ENCODE peak calls at places on chromosomes 13 and 19, in five cellular contexts. One of them, this sample, is unnamed.

GRCh38 chr19:28934626-28935025 is 278.3 kb downstream of the UQCRFS1 start:
- DNase-seq in type B pancreatic cell: no peak
- DNase-seq in upper lobe of left lung: no peak
- DNase-seq in tibial artery: no peak
- DNase-seq in fibroblast of mammary gland: peak; percentile 34
- DNase-seq in this sample: no peak

GRCh38 chr19:5948697-5949564 is 29.0 kb downstream of the RANBP3 start:
- DNase-seq in type B pancreatic cell: no peak
- DNase-seq in upper lobe of left lung: no peak
- DNase-seq in tibial artery: no peak
- DNase-seq in fibroblast of mammary gland: no peak
- DNase-seq in this sample: no peak

GRCh38 chr13:33244210-33244906 is 41.2 kb downstream of the STARD13 start:
- DNase-seq in type B pancreatic cell: no peak
- DNase-seq in upper lobe of left lung: no peak
- DNase-seq in tibial artery: no peak
- DNase-seq in fibroblast of mammary gland: no peak
- DNase-seq in this sample: no peak

GRCh38 chr13:108269601-108270328 is at the start of gene TNFSF13B:
- DNase-seq in type B pancreatic cell: no peak
- DNase-seq in upper lobe of left lung: peak; percentile 68
- DNase-seq in tibial artery: peak; percentile 29
- DNase-seq in fibroblast of mammary gland: peak; percentile 46
- DNase-seq in this sample: peak; percentile 30

GRCh38 chr13:31964168-31964567 is 67.4 kb upstream of the FRY start:
- DNase-seq in type B pancreatic cell: no peak
- DNase-seq in upper lobe of left lung: no peak
- DNase-seq in tibial artery: no peak
- DNase-seq in fibroblast of mammary gland: no peak
- DNase-seq in this sample: no peak

GRCh38 chr13:76630629-76631028 is 255.6 kb downstream of the KCTD12 start:
- DNase-seq in type B pancreatic cell: no peak
- DNase-seq in upper lobe of left lung: no peak
- DNase-seq in tibial artery: no peak
- DNase-seq in fibroblast of mammary gland: no peak
- DNase-seq in this sample: no peak

GRCh38 chr19:38057954-38058690 is 151.1 kb downstream of the SIPA1L3 start:
- DNase-seq in type B pancreatic cell: no peak
- DNase-seq in upper lobe of left lung: peak; percentile 88
- DNase-seq in tibial artery: no peak
- DNase-seq in fibroblast of mammary gland: no peak
- DNase-seq in this sample: no peak

GRCh38 chr13:59690857-59691500 is 472.7 kb downstream of the DIAPH3 start:
- DNase-seq in type B pancreatic cell: no peak
- DNase-seq in upper lobe of left lung: no peak
- DNase-seq in tibial artery: no peak
- DNase-seq in fibroblast of mammary gland: peak; percentile 63
- DNase-seq in this sample: no peak

GRCh38 chr13:36520111-36520510 is 87.8 kb downstream of the CCNA1 start:
- DNase-seq in type B pancreatic cell: no peak
- DNase-seq in upper lobe of left lung: no peak
- DNase-seq in tibial artery: no peak
- DNase-seq in fibroblast of mammary gland: no peak
- DNase-seq in this sample: no peak

GRCh38 chr13:26541041-26541440 is 16.4 kb upstream of the WASF3 start:
- DNase-seq in type B pancreatic cell: no peak
- DNase-seq in upper lobe of left lung: no peak
- DNase-seq in tibial artery: no peak
- DNase-seq in fibroblast of mammary gland: no peak
- DNase-seq in this sample: no peak

GRCh38 chr13:82963466-82963865 is 918.8 kb downstream of the SLITRK1 start:
- DNase-seq in type B pancreatic cell: no peak
- DNase-seq in upper lobe of left lung: no peak
- DNase-seq in tibial artery: no peak
- DNase-seq in fibroblast of mammary gland: peak; percentile 49
- DNase-seq in this sample: no peak

GRCh38 chr19:50509366-50509765 is 1.6 kb downstream of the JOSD2 start:
- DNase-seq in type B pancreatic cell: no peak
- DNase-seq in upper lobe of left lung: no peak
- DNase-seq in tibial artery: no peak
- DNase-seq in fibroblast of mammary gland: no peak
- DNase-seq in this sample: no peak

GRCh38 chr19:21202865-21203494 is 61.1 kb downstream of the ZNF431 start:
- DNase-seq in type B pancreatic cell: no peak
- DNase-seq in upper lobe of left lung: peak; percentile 28
- DNase-seq in tibial artery: no peak
- DNase-seq in fibroblast of mammary gland: peak; percentile 41
- DNase-seq in this sample: peak; percentile 3

GRCh38 chr19:42421591-42422031 is 5.6 kb downstream of the LIPE start:
- DNase-seq in type B pancreatic cell: no peak
- DNase-seq in upper lobe of left lung: no peak
- DNase-seq in tibial artery: no peak
- DNase-seq in fibroblast of mammary gland: no peak
- DNase-seq in this sample: no peak

GRCh38 chr19:49889038-49889686 is 7.5 kb downstream of the IL4I1 start:
- DNase-seq in type B pancreatic cell: no peak
- DNase-seq in upper lobe of left lung: no peak
- DNase-seq in tibial artery: no peak
- DNase-seq in fibroblast of mammary gland: no peak
- DNase-seq in this sample: no peak

GRCh38 chr19:3976495-3977241 is 5.8 kb upstream of the DAPK3 start:
- DNase-seq in type B pancreatic cell: no peak
- DNase-seq in upper lobe of left lung: no peak
- DNase-seq in tibial artery: peak; percentile 64
- DNase-seq in fibroblast of mammary gland: peak; percentile 71
- DNase-seq in this sample: no peak

GRCh38 chr13:71171740-71172139 is 695.3 kb downstream of the DACH1 start:
- DNase-seq in type B pancreatic cell: no peak
- DNase-seq in upper lobe of left lung: no peak
- DNase-seq in tibial artery: no peak
- DNase-seq in fibroblast of mammary gland: no peak
- DNase-seq in this sample: no peak

GRCh38 chr19:47436712-47437401 is 17.5 kb upstream of the MEIS3 start:
- DNase-seq in type B pancreatic cell: no peak
- DNase-seq in upper lobe of left lung: peak; percentile 83
- DNase-seq in tibial artery: peak; percentile 63
- DNase-seq in fibroblast of mammary gland: peak; percentile 61
- DNase-seq in this sample: peak; percentile 86

GRCh38 chr13:98485561-98485960 is 91.3 kb downstream of the STK24 start:
- DNase-seq in type B pancreatic cell: no peak
- DNase-seq in upper lobe of left lung: no peak
- DNase-seq in tibial artery: no peak
- DNase-seq in fibroblast of mammary gland: no peak
- DNase-seq in this sample: no peak

GRCh38 chr13:98487016-98487415 is 89.9 kb downstream of the STK24 start:
- DNase-seq in type B pancreatic cell: no peak
- DNase-seq in upper lobe of left lung: no peak
- DNase-seq in tibial artery: no peak
- DNase-seq in fibroblast of mammary gland: peak; percentile 19
- DNase-seq in this sample: no peak

GRCh38 chr13:98486412-98486811 is 90.5 kb downstream of the STK24 start:
- DNase-seq in type B pancreatic cell: no peak
- DNase-seq in upper lobe of left lung: no peak
- DNase-seq in tibial artery: no peak
- DNase-seq in fibroblast of mammary gland: no peak
- DNase-seq in this sample: no peak

GRCh38 chr13:98483636-98484288 is 93.1 kb downstream of the STK24 start:
- DNase-seq in type B pancreatic cell: no peak
- DNase-seq in upper lobe of left lung: no peak
- DNase-seq in tibial artery: no peak
- DNase-seq in fibroblast of mammary gland: peak; percentile 32
- DNase-seq in this sample: no peak

DNA sequence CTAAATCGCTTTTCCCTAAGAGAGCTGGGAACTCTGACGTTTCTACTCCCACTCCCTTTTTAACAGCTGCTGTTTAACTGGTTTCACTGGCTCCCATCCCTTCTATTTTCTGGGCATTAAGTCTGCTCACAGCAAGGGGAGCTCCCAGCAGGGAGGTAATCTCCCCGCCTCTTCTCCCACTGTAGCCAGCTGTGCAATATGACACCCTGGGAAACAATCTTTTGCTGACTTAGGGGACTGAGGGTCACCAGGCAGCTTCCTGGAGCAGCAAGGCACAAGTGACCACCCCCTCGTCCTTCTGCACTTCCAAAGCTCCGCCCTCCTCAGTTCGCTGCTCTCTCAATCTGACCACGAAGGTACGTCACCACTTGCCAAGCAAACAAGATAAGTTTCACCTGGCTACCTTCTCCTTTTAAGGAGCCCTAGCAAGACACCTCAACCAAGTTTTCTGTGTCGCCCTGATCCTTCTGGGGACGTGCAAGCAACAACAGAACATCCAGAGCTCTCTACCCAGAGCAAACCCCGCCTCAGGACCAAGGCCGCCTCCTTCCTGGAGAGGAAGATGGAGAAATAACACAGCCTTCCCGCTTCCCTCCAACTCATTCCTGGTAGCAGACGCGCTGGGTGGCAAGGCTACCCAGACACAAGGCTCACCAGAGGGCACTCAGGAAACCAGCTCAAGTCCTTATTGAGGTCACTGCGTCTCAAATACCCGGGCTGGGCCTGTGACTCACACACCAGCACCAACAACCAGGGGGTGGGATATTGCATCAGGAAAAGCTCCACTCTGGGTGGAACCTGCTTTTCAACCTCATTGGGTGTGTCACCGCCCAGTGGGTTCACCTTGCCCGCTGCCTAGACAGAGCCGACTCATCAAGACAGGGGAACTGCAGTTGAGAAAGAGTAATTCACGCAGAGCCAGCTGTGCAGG is 92.4 kb downstream of the STK24 start:
- DNase-seq in type B pancreatic cell: no peak
- DNase-seq in upper lobe of left lung: peak; percentile 97
- DNase-seq in tibial artery: peak; percentile 90
- DNase-seq in fibroblast of mammary gland: peak; percentile 97
- DNase-seq in this sample: peak; percentile 78
- TF ChIP-seq CTCF in type B pancreatic cell: no peak
- TF ChIP-seq CTCF in upper lobe of left lung: peak; percentile 7
- TF ChIP-seq CTCF in tibial artery: no peak
- TF ChIP-seq CTCF in fibroblast of mammary gland: no peak
- TF ChIP-seq CTCF in this sample: no peak

GRCh38 chr13:110680852-110681251 is 25.1 kb downstream of the CARS2 start:
- DNase-seq in type B pancreatic cell: no peak
- DNase-seq in upper lobe of left lung: no peak
- DNase-seq in tibial artery: no peak
- DNase-seq in fibroblast of mammary gland: peak; percentile 29
- DNase-seq in this sample: peak; percentile 19
- TF ChIP-seq CTCF in type B pancreatic cell: peak; percentile 66
- TF ChIP-seq CTCF in upper lobe of left lung: peak; percentile 8
- TF ChIP-seq CTCF in tibial artery: no peak
- TF ChIP-seq CTCF in fibroblast of mammary gland: peak; percentile 48
- TF ChIP-seq CTCF in this sample: peak; percentile 40

GRCh38 chr13:80339578-80339840 is 1.4 kb downstream of the SPRY2 start:
- DNase-seq in type B pancreatic cell: no peak
- DNase-seq in upper lobe of left lung: no peak
- DNase-seq in tibial artery: no peak
- DNase-seq in fibroblast of mammary gland: no peak
- DNase-seq in this sample: peak; percentile 6

GRCh38 chr13:80337706-80338105 is 3.2 kb downstream of the SPRY2 start:
- DNase-seq in type B pancreatic cell: no peak
- DNase-seq in upper lobe of left lung: no peak
- DNase-seq in tibial artery: no peak
- DNase-seq in fibroblast of mammary gland: peak; percentile 52
- DNase-seq in this sample: no peak

GRCh38 chr13:80339841-80340642 is 884 bp downstream of the SPRY2 start:
- DNase-seq in type B pancreatic cell: peak; percentile 72
- DNase-seq in upper lobe of left lung: peak; percentile 54
- DNase-seq in tibial artery: peak; percentile 58
- DNase-seq in fibroblast of mammary gland: peak; percentile 36
- DNase-seq in this sample: peak; percentile 50

GRCh38 chr13:80340643-80341097 is 256 bp downstream of the SPRY2 start:
- DNase-seq in type B pancreatic cell: no peak
- DNase-seq in upper lobe of left lung: peak; percentile 36
- DNase-seq in tibial artery: peak; percentile 28
- DNase-seq in fibroblast of mammary gland: peak; percentile 61
- DNase-seq in this sample: no peak

DNA sequence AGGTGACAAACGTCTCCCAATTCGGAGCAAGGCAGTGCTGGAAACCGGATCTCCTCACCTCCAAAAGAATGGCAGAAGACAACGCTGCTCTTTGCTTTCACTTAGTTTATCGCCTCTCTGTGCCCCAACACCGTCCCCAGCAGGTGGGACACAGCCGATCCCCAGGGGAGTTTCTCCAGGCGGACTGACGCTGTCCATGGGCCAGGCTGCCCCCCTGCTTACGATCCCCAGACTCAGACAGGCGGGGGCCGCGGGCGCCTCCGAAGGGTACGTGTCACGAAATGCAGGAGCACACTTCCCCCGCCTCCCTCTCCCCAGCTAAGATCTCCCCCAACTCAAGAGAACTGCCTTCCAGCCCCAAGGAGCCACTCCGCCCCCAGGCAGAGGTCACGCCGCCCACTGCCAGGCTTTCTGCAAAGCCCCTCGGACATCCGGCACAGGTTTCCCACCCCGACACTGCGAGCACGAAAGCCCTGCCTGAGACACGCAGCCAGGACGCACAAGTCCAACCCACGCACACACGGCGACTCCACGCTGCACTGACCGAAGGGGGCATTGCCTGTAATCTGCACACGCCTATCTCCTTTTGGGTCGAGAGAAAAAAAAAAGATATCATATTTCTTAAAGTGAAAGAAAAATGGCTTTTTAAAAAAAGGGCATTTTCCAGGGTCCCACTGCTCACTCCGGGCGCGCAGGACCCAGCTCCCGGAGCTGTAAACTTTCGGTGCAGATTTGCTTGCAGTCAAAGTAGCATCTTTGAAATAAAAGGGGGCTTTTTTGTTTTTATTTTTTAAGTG is 1.9 kb downstream of the SPRY2 start:
- DNase-seq in type B pancreatic cell: peak; percentile 78
- DNase-seq in upper lobe of left lung: peak; percentile 90
- DNase-seq in tibial artery: peak; percentile 83
- DNase-seq in fibroblast of mammary gland: peak; percentile 79
- DNase-seq in this sample: peak; percentile 79
- TF ChIP-seq CTCF in type B pancreatic cell: peak; percentile 51
- TF ChIP-seq CTCF in upper lobe of left lung: no peak
- TF ChIP-seq CTCF in tibial artery: peak; percentile 8
- TF ChIP-seq CTCF in fibroblast of mammary gland: peak; percentile 9
- TF ChIP-seq CTCF in this sample: no peak

GRCh38 chr13:112899618-112900600 is 69.1 kb upstream of the MCF2L start:
- DNase-seq in type B pancreatic cell: no peak
- DNase-seq in upper lobe of left lung: peak; percentile 15
- DNase-seq in tibial artery: no peak
- DNase-seq in fibroblast of mammary gland: no peak
- DNase-seq in this sample: no peak
- TF ChIP-seq CTCF in type B pancreatic cell: no peak
- TF ChIP-seq CTCF in upper lobe of left lung: no peak
- TF ChIP-seq CTCF in tibial artery: no peak
- TF ChIP-seq CTCF in fibroblast of mammary gland: no peak
- TF ChIP-seq CTCF in this sample: no peak

GRCh38 chr13:94595943-94596574 is at the start of gene TGDS:
- DNase-seq in type B pancreatic cell: peak; percentile 86
- DNase-seq in upper lobe of left lung: peak; percentile 96
- DNase-seq in tibial artery: peak; percentile 90
- DNase-seq in fibroblast of mammary gland: peak; percentile 93
- DNase-seq in this sample: peak; percentile 85
- TF ChIP-seq CTCF in type B pancreatic cell: peak; percentile 35
- TF ChIP-seq CTCF in upper lobe of left lung: peak; percentile 18
- TF ChIP-seq CTCF in tibial artery: no peak
- TF ChIP-seq CTCF in fibroblast of mammary gland: no peak
- TF ChIP-seq CTCF in this sample: no peak